ENCODE peak calls at places on chromosomes 12 and 14, in ten cellular contexts. One of them, this sample, is unnamed.

GRCh38 chr14:103045387-103045869 is 11.9 kb downstream of the CDC42BPB start:
- DNase-seq in stimulated activated CD4-positive, alpha-beta T cell treated with anti-CD3 and anti-CD28 coated beads, Interleukin-2, amount 100 ng/mL, for 24 hours: no peak
- DNase-seq in cardiac muscle cell: no peak
- DNase-seq in mucosa of descending colon: no peak
- DNase-seq in kidney tubule cell: no peak
- DNase-seq in stromal cell of bone marrow: no peak
- DNase-seq in activated CD8-positive, alpha-beta memory T cell treated with anti-CD3 and anti-CD28 coated beads for 48 hours: no peak
- DNase-seq in cardiac fibroblast: no peak
- DNase-seq in WERI-Rb-1: no peak
- DNase-seq in Karpas-422: peak; percentile 62
- DNase-seq in this sample: no peak

GRCh38 chr14:74486164-74486563 is 6.9 kb downstream of the NPC2 start:
- DNase-seq in stimulated activated CD4-positive, alpha-beta T cell treated with anti-CD3 and anti-CD28 coated beads, Interleukin-2, amount 100 ng/mL, for 24 hours: no peak
- DNase-seq in cardiac muscle cell: no peak
- DNase-seq in mucosa of descending colon: no peak
- DNase-seq in kidney tubule cell: no peak
- DNase-seq in stromal cell of bone marrow: no peak
- DNase-seq in activated CD8-positive, alpha-beta memory T cell treated with anti-CD3 and anti-CD28 coated beads for 48 hours: no peak
- DNase-seq in cardiac fibroblast: no peak
- DNase-seq in WERI-Rb-1: no peak
- DNase-seq in Karpas-422: no peak
- DNase-seq in this sample: no peak

GRCh38 chr14:69716483-69717187 is 50.3 kb upstream of the SRSF5 start:
- DNase-seq in stimulated activated CD4-positive, alpha-beta T cell treated with anti-CD3 and anti-CD28 coated beads, Interleukin-2, amount 100 ng/mL, for 24 hours: peak; percentile 34
- DNase-seq in cardiac muscle cell: peak; percentile 96
- DNase-seq in mucosa of descending colon: no peak
- DNase-seq in kidney tubule cell: peak; percentile 85
- DNase-seq in stromal cell of bone marrow: peak; percentile 81
- DNase-seq in activated CD8-positive, alpha-beta memory T cell treated with anti-CD3 and anti-CD28 coated beads for 48 hours: no peak
- DNase-seq in cardiac fibroblast: peak; percentile 88
- DNase-seq in WERI-Rb-1: no peak
- DNase-seq in Karpas-422: no peak
- DNase-seq in this sample: no peak

GRCh38 chr14:103548463-103549351 is 13.8 kb downstream of the BAG5 start:
- DNase-seq in stimulated activated CD4-positive, alpha-beta T cell treated with anti-CD3 and anti-CD28 coated beads, Interleukin-2, amount 100 ng/mL, for 24 hours: no peak
- DNase-seq in cardiac muscle cell: no peak
- DNase-seq in mucosa of descending colon: peak; percentile 46
- DNase-seq in kidney tubule cell: no peak
- DNase-seq in stromal cell of bone marrow: no peak
- DNase-seq in activated CD8-positive, alpha-beta memory T cell treated with anti-CD3 and anti-CD28 coated beads for 48 hours: no peak
- DNase-seq in cardiac fibroblast: no peak
- DNase-seq in WERI-Rb-1: no peak
- DNase-seq in Karpas-422: no peak
- DNase-seq in this sample: no peak

GRCh38 chr14:58331111-58331510 is 32.8 kb downstream of the ARID4A start:
- DNase-seq in stimulated activated CD4-positive, alpha-beta T cell treated with anti-CD3 and anti-CD28 coated beads, Interleukin-2, amount 100 ng/mL, for 24 hours: peak; percentile 76
- DNase-seq in cardiac muscle cell: peak; percentile 99
- DNase-seq in mucosa of descending colon: no peak
- DNase-seq in kidney tubule cell: peak; percentile 90
- DNase-seq in stromal cell of bone marrow: peak; percentile 95
- DNase-seq in activated CD8-positive, alpha-beta memory T cell treated with anti-CD3 and anti-CD28 coated beads for 48 hours: peak; percentile 62
- DNase-seq in cardiac fibroblast: peak; percentile 99
- DNase-seq in WERI-Rb-1: peak; percentile 36
- DNase-seq in Karpas-422: peak; percentile 97
- DNase-seq in this sample: no peak

GRCh38 chr12:5537771-5538170 is 105.9 kb downstream of the NTF3 start:
- DNase-seq in stimulated activated CD4-positive, alpha-beta T cell treated with anti-CD3 and anti-CD28 coated beads, Interleukin-2, amount 100 ng/mL, for 24 hours: no peak
- DNase-seq in cardiac muscle cell: no peak
- DNase-seq in mucosa of descending colon: no peak
- DNase-seq in kidney tubule cell: no peak
- DNase-seq in stromal cell of bone marrow: no peak
- DNase-seq in activated CD8-positive, alpha-beta memory T cell treated with anti-CD3 and anti-CD28 coated beads for 48 hours: no peak
- DNase-seq in cardiac fibroblast: no peak
- DNase-seq in WERI-Rb-1: no peak
- DNase-seq in Karpas-422: no peak
- DNase-seq in this sample: no peak

GRCh38 chr12:92735131-92735721 is 32.4 kb downstream of the PLEKHG7 start:
- DNase-seq in stimulated activated CD4-positive, alpha-beta T cell treated with anti-CD3 and anti-CD28 coated beads, Interleukin-2, amount 100 ng/mL, for 24 hours: no peak
- DNase-seq in cardiac muscle cell: peak; percentile 96
- DNase-seq in mucosa of descending colon: no peak
- DNase-seq in kidney tubule cell: peak; percentile 55
- DNase-seq in stromal cell of bone marrow: peak; percentile 97
- DNase-seq in activated CD8-positive, alpha-beta memory T cell treated with anti-CD3 and anti-CD28 coated beads for 48 hours: no peak
- DNase-seq in cardiac fibroblast: peak; percentile 98
- DNase-seq in WERI-Rb-1: no peak
- DNase-seq in Karpas-422: no peak
- DNase-seq in this sample: no peak

GRCh38 chr12:65534105-65534841 is 255.8 kb downstream of the MSRB3 start:
- DNase-seq in stimulated activated CD4-positive, alpha-beta T cell treated with anti-CD3 and anti-CD28 coated beads, Interleukin-2, amount 100 ng/mL, for 24 hours: no peak
- DNase-seq in cardiac muscle cell: no peak
- DNase-seq in mucosa of descending colon: no peak
- DNase-seq in kidney tubule cell: no peak
- DNase-seq in stromal cell of bone marrow: no peak
- DNase-seq in activated CD8-positive, alpha-beta memory T cell treated with anti-CD3 and anti-CD28 coated beads for 48 hours: no peak
- DNase-seq in cardiac fibroblast: no peak
- DNase-seq in WERI-Rb-1: no peak
- DNase-seq in Karpas-422: no peak
- DNase-seq in this sample: no peak

GRCh38 chr12:59452746-59453145 is 143.1 kb upstream of the SLC16A7 start:
- DNase-seq in stimulated activated CD4-positive, alpha-beta T cell treated with anti-CD3 and anti-CD28 coated beads, Interleukin-2, amount 100 ng/mL, for 24 hours: no peak
- DNase-seq in cardiac muscle cell: peak; percentile 40
- DNase-seq in mucosa of descending colon: no peak
- DNase-seq in kidney tubule cell: peak; percentile 44
- DNase-seq in stromal cell of bone marrow: peak; percentile 13
- DNase-seq in activated CD8-positive, alpha-beta memory T cell treated with anti-CD3 and anti-CD28 coated beads for 48 hours: no peak
- DNase-seq in cardiac fibroblast: peak; percentile 14
- DNase-seq in WERI-Rb-1: no peak
- DNase-seq in Karpas-422: no peak
- DNase-seq in this sample: no peak

GRCh38 chr12:89156862-89157262 is 195.4 kb downstream of the DUSP6 start:
- DNase-seq in stimulated activated CD4-positive, alpha-beta T cell treated with anti-CD3 and anti-CD28 coated beads, Interleukin-2, amount 100 ng/mL, for 24 hours: no peak
- DNase-seq in cardiac muscle cell: peak; percentile 68
- DNase-seq in mucosa of descending colon: no peak
- DNase-seq in kidney tubule cell: no peak
- DNase-seq in stromal cell of bone marrow: peak; percentile 74
- DNase-seq in activated CD8-positive, alpha-beta memory T cell treated with anti-CD3 and anti-CD28 coated beads for 48 hours: no peak
- DNase-seq in cardiac fibroblast: peak; percentile 66
- DNase-seq in WERI-Rb-1: no peak
- DNase-seq in Karpas-422: no peak
- DNase-seq in this sample: no peak

GRCh38 chr14:30532264-30532663 is 26.7 kb upstream of the G2E3 start:
- DNase-seq in stimulated activated CD4-positive, alpha-beta T cell treated with anti-CD3 and anti-CD28 coated beads, Interleukin-2, amount 100 ng/mL, for 24 hours: no peak
- DNase-seq in cardiac muscle cell: no peak
- DNase-seq in mucosa of descending colon: no peak
- DNase-seq in kidney tubule cell: no peak
- DNase-seq in stromal cell of bone marrow: no peak
- DNase-seq in activated CD8-positive, alpha-beta memory T cell treated with anti-CD3 and anti-CD28 coated beads for 48 hours: no peak
- DNase-seq in cardiac fibroblast: peak; percentile 4
- DNase-seq in WERI-Rb-1: no peak
- DNase-seq in Karpas-422: no peak
- DNase-seq in this sample: no peak

GRCh38 chr14:81234268-81234667 is 13.5 kb upstream of the GTF2A1 start:
- DNase-seq in stimulated activated CD4-positive, alpha-beta T cell treated with anti-CD3 and anti-CD28 coated beads, Interleukin-2, amount 100 ng/mL, for 24 hours: no peak
- DNase-seq in cardiac muscle cell: peak; percentile 55
- DNase-seq in mucosa of descending colon: no peak
- DNase-seq in kidney tubule cell: peak; percentile 46
- DNase-seq in stromal cell of bone marrow: no peak
- DNase-seq in activated CD8-positive, alpha-beta memory T cell treated with anti-CD3 and anti-CD28 coated beads for 48 hours: no peak
- DNase-seq in cardiac fibroblast: peak; percentile 31
- DNase-seq in WERI-Rb-1: no peak
- DNase-seq in Karpas-422: no peak
- DNase-seq in this sample: no peak

GRCh38 chr12:78490841-78491240 is 373.7 kb upstream of the SYT1 start:
- DNase-seq in stimulated activated CD4-positive, alpha-beta T cell treated with anti-CD3 and anti-CD28 coated beads, Interleukin-2, amount 100 ng/mL, for 24 hours: no peak
- DNase-seq in cardiac muscle cell: no peak
- DNase-seq in mucosa of descending colon: no peak
- DNase-seq in kidney tubule cell: no peak
- DNase-seq in stromal cell of bone marrow: no peak
- DNase-seq in activated CD8-positive, alpha-beta memory T cell treated with anti-CD3 and anti-CD28 coated beads for 48 hours: no peak
- DNase-seq in cardiac fibroblast: no peak
- DNase-seq in WERI-Rb-1: no peak
- DNase-seq in Karpas-422: no peak
- DNase-seq in this sample: no peak

GRCh38 chr12:118591-118990 is 52.0 kb downstream of the IQSEC3 start:
- DNase-seq in stimulated activated CD4-positive, alpha-beta T cell treated with anti-CD3 and anti-CD28 coated beads, Interleukin-2, amount 100 ng/mL, for 24 hours: no peak
- DNase-seq in cardiac muscle cell: no peak
- DNase-seq in mucosa of descending colon: no peak
- DNase-seq in kidney tubule cell: no peak
- DNase-seq in stromal cell of bone marrow: no peak
- DNase-seq in activated CD8-positive, alpha-beta memory T cell treated with anti-CD3 and anti-CD28 coated beads for 48 hours: no peak
- DNase-seq in cardiac fibroblast: no peak
- DNase-seq in WERI-Rb-1: no peak
- DNase-seq in Karpas-422: no peak
- DNase-seq in this sample: no peak

GRCh38 chr14:69090187-69090789 is 62.6 kb downstream of the DCAF5 start:
- DNase-seq in stimulated activated CD4-positive, alpha-beta T cell treated with anti-CD3 and anti-CD28 coated beads, Interleukin-2, amount 100 ng/mL, for 24 hours: peak; percentile 10
- DNase-seq in cardiac muscle cell: peak; percentile 53
- DNase-seq in mucosa of descending colon: no peak
- DNase-seq in kidney tubule cell: peak; percentile 68
- DNase-seq in stromal cell of bone marrow: no peak
- DNase-seq in activated CD8-positive, alpha-beta memory T cell treated with anti-CD3 and anti-CD28 coated beads for 48 hours: no peak
- DNase-seq in cardiac fibroblast: peak; percentile 63
- DNase-seq in WERI-Rb-1: peak; percentile 29
- DNase-seq in Karpas-422: peak; percentile 75
- DNase-seq in this sample: no peak

GRCh38 chr14:40983604-40984003 is 623.1 kb upstream of the LRFN5 start:
- DNase-seq in stimulated activated CD4-positive, alpha-beta T cell treated with anti-CD3 and anti-CD28 coated beads, Interleukin-2, amount 100 ng/mL, for 24 hours: no peak
- DNase-seq in cardiac muscle cell: peak; percentile 28
- DNase-seq in mucosa of descending colon: no peak
- DNase-seq in kidney tubule cell: no peak
- DNase-seq in stromal cell of bone marrow: peak; percentile 7
- DNase-seq in activated CD8-positive, alpha-beta memory T cell treated with anti-CD3 and anti-CD28 coated beads for 48 hours: no peak
- DNase-seq in cardiac fibroblast: peak; percentile 12
- DNase-seq in WERI-Rb-1: no peak
- DNase-seq in Karpas-422: no peak
- DNase-seq in this sample: no peak

GRCh38 chr12:62866451-62867082 is 68.4 kb downstream of the PPM1H start:
- DNase-seq in stimulated activated CD4-positive, alpha-beta T cell treated with anti-CD3 and anti-CD28 coated beads, Interleukin-2, amount 100 ng/mL, for 24 hours: no peak
- DNase-seq in cardiac muscle cell: peak; percentile 67
- DNase-seq in mucosa of descending colon: no peak
- DNase-seq in kidney tubule cell: peak; percentile 83
- DNase-seq in stromal cell of bone marrow: no peak
- DNase-seq in activated CD8-positive, alpha-beta memory T cell treated with anti-CD3 and anti-CD28 coated beads for 48 hours: no peak
- DNase-seq in cardiac fibroblast: peak; percentile 42
- DNase-seq in WERI-Rb-1: no peak
- DNase-seq in Karpas-422: no peak
- DNase-seq in this sample: no peak

GRCh38 chr14:62117718-62118164 is 355.5 kb downstream of the SNAPC1 start:
- DNase-seq in stimulated activated CD4-positive, alpha-beta T cell treated with anti-CD3 and anti-CD28 coated beads, Interleukin-2, amount 100 ng/mL, for 24 hours: no peak
- DNase-seq in cardiac muscle cell: no peak
- DNase-seq in mucosa of descending colon: no peak
- DNase-seq in kidney tubule cell: no peak
- DNase-seq in stromal cell of bone marrow: no peak
- DNase-seq in activated CD8-positive, alpha-beta memory T cell treated with anti-CD3 and anti-CD28 coated beads for 48 hours: no peak
- DNase-seq in cardiac fibroblast: no peak
- DNase-seq in WERI-Rb-1: no peak
- DNase-seq in Karpas-422: no peak
- DNase-seq in this sample: no peak

GRCh38 chr12:1800646-1801284 is 19.6 kb upstream of the LRTM2 start:
- DNase-seq in stimulated activated CD4-positive, alpha-beta T cell treated with anti-CD3 and anti-CD28 coated beads, Interleukin-2, amount 100 ng/mL, for 24 hours: no peak
- DNase-seq in cardiac muscle cell: no peak
- DNase-seq in mucosa of descending colon: peak; percentile 44
- DNase-seq in kidney tubule cell: no peak
- DNase-seq in stromal cell of bone marrow: no peak
- DNase-seq in activated CD8-positive, alpha-beta memory T cell treated with anti-CD3 and anti-CD28 coated beads for 48 hours: no peak
- DNase-seq in cardiac fibroblast: peak; percentile 30
- DNase-seq in WERI-Rb-1: peak; percentile 71
- DNase-seq in Karpas-422: peak; percentile 94
- DNase-seq in this sample: no peak

This sample was measured in cortex of kidney.